ENCODE peak calls at places on chromosomes 3 and 15, in eight cellular contexts. One of them, this sample, is unnamed.

GRCh38 chr15:52466134-52466701 is 62.5 kb downstream of the MYO5A start:
- DNase-seq in endothelial cell of umbilical vein: no peak
- DNase-seq in body of pancreas: peak
- DNase-seq in K562: no peak
- DNase-seq in esophagus muscularis mucosa: no peak
- DNase-seq in breast epithelium: no peak
- DNase-seq in right lobe of liver: peak
- DNase-seq in A549: no peak
- DNase-seq in this sample: peak

GRCh38 chr3:87398226-87398774 is 121.9 kb upstream of the POU1F1 start:
- DNase-seq in body of pancreas: no peak
- DNase-seq in K562: no peak
- DNase-seq in esophagus muscularis mucosa: no peak
- DNase-seq in right lobe of liver: no peak
- DNase-seq in endothelial cell of umbilical vein: peak
- DNase-seq in A549: no peak
- DNase-seq in breast epithelium: no peak
- DNase-seq in this sample: no peak

GRCh38 chr15:97759363-97759762 is 201.1 kb upstream of the ARRDC4 start:
- DNase-seq in K562: no peak
- DNase-seq in endothelial cell of umbilical vein: peak
- DNase-seq in A549: no peak
- DNase-seq in right lobe of liver: no peak
- DNase-seq in breast epithelium: no peak
- DNase-seq in esophagus muscularis mucosa: no peak
- DNase-seq in body of pancreas: no peak
- DNase-seq in this sample: peak

GRCh38 chr3:41601404-41601987 is 360.4 kb downstream of the ULK4 start:
- DNase-seq in esophagus muscularis mucosa: no peak
- DNase-seq in endothelial cell of umbilical vein: no peak
- DNase-seq in breast epithelium: no peak
- DNase-seq in right lobe of liver: no peak
- DNase-seq in A549: no peak
- DNase-seq in K562: no peak
- DNase-seq in body of pancreas: no peak
- DNase-seq in this sample: no peak

GRCh38 chr15:101808201-101808600 is 3.8 kb upstream of the OR4F15 start:
- DNase-seq in K562: no peak
- DNase-seq in right lobe of liver: no peak
- DNase-seq in esophagus muscularis mucosa: no peak
- DNase-seq in breast epithelium: no peak
- DNase-seq in A549: no peak
- DNase-seq in body of pancreas: no peak
- DNase-seq in endothelial cell of umbilical vein: no peak
- DNase-seq in this sample: no peak

GRCh38 chr3:188126271-188126670 is 27.7 kb upstream of the LPP start:
- DNase-seq in body of pancreas: no peak
- DNase-seq in endothelial cell of umbilical vein: no peak
- DNase-seq in K562: no peak
- DNase-seq in A549: no peak
- DNase-seq in esophagus muscularis mucosa: no peak
- DNase-seq in right lobe of liver: no peak
- DNase-seq in breast epithelium: no peak
- DNase-seq in this sample: no peak

GRCh38 chr3:130850846-130851245 is 43.0 kb upstream of the ATP2C1 start:
- DNase-seq in body of pancreas: no peak
- DNase-seq in endothelial cell of umbilical vein: no peak
- DNase-seq in K562: no peak
- DNase-seq in breast epithelium: no peak
- DNase-seq in A549: no peak
- DNase-seq in esophagus muscularis mucosa: no peak
- DNase-seq in right lobe of liver: no peak
- DNase-seq in this sample: peak

GRCh38 chr3:14152963-14153355 is 25.4 kb downstream of the XPC start:
- DNase-seq in esophagus muscularis mucosa: peak
- DNase-seq in right lobe of liver: no peak
- DNase-seq in breast epithelium: no peak
- DNase-seq in A549: no peak
- DNase-seq in K562: no peak
- DNase-seq in endothelial cell of umbilical vein: no peak
- DNase-seq in body of pancreas: no peak
- DNase-seq in this sample: no peak

GRCh38 chr15:85579011-85579701 is 198.8 kb downstream of the AKAP13 start:
- DNase-seq in body of pancreas: peak
- DNase-seq in endothelial cell of umbilical vein: peak
- DNase-seq in K562: no peak
- DNase-seq in breast epithelium: no peak
- DNase-seq in right lobe of liver: no peak
- DNase-seq in A549: no peak
- DNase-seq in esophagus muscularis mucosa: no peak
- DNase-seq in this sample: no peak

GRCh38 chr3:101249512-101249911 is 70.9 kb downstream of the IMPG2 start:
- DNase-seq in body of pancreas: no peak
- DNase-seq in esophagus muscularis mucosa: no peak
- DNase-seq in K562: no peak
- DNase-seq in right lobe of liver: no peak
- DNase-seq in endothelial cell of umbilical vein: no peak
- DNase-seq in breast epithelium: no peak
- DNase-seq in A549: no peak
- DNase-seq in this sample: no peak

GRCh38 chr3:193917096-193917495 is 218.9 kb upstream of the HES1 start:
- DNase-seq in body of pancreas: no peak
- DNase-seq in esophagus muscularis mucosa: no peak
- DNase-seq in endothelial cell of umbilical vein: no peak
- DNase-seq in right lobe of liver: no peak
- DNase-seq in breast epithelium: no peak
- DNase-seq in K562: no peak
- DNase-seq in A549: no peak
- DNase-seq in this sample: no peak

GRCh38 chr3:42406727-42407450 is 3.5 kb downstream of the LYZL4 start:
- DNase-seq in endothelial cell of umbilical vein: no peak
- DNase-seq in body of pancreas: no peak
- DNase-seq in esophagus muscularis mucosa: no peak
- DNase-seq in A549: no peak
- DNase-seq in K562: no peak
- DNase-seq in breast epithelium: no peak
- DNase-seq in right lobe of liver: no peak
- DNase-seq in this sample: no peak

DNA sequence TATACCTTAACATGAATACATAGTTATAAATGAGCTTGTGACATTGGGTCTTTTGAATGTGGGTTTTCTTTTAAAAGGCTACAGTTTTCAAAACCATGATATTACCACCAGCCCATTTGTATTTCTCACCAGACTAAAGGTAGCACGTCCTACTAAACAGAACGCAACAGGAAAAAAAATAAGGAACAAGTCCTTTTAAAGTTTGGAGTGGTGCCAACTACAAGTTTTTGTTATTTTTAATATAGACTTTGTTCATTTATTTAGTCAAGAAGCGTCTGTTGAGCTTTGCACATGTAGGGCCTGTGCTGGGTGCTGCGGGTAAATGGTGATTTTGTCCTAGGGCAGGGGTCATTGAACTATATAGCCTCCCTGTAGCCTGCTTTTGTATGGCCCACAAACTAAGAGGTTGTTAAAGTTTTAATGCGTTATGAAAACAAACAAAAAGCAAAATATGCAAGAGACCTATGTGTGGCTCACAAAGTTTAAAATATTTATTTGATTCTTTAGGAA is 164.4 kb downstream of the GHSR start:
- DNase-seq in K562: no peak
- DNase-seq in endothelial cell of umbilical vein: no peak
- DNase-seq in body of pancreas: no peak
- DNase-seq in esophagus muscularis mucosa: no peak
- DNase-seq in right lobe of liver: no peak
- DNase-seq in breast epithelium: no peak
- DNase-seq in A549: no peak
- DNase-seq in this sample: no peak
- TF ChIP-seq POLR2A in K562: no peak
- TF ChIP-seq POLR2A in endothelial cell of umbilical vein: no peak
- TF ChIP-seq POLR2A in body of pancreas: no peak
- TF ChIP-seq POLR2A in esophagus muscularis mucosa: no peak
- TF ChIP-seq POLR2A in right lobe of liver: no peak
- TF ChIP-seq POLR2A in breast epithelium: no peak
- TF ChIP-seq POLR2A in A549: no peak
- TF ChIP-seq POLR2A in this sample: no peak

GRCh38 chr15:90189781-90190467 is 11.2 kb upstream of the SEMA4B start:
- DNase-seq in right lobe of liver: no peak
- DNase-seq in K562: peak
- DNase-seq in esophagus muscularis mucosa: no peak
- DNase-seq in breast epithelium: no peak
- DNase-seq in A549: no peak
- DNase-seq in body of pancreas: no peak
- DNase-seq in endothelial cell of umbilical vein: no peak
- DNase-seq in this sample: no peak
- TF ChIP-seq POLR2A in right lobe of liver: no peak
- TF ChIP-seq POLR2A in K562: no peak
- TF ChIP-seq POLR2A in esophagus muscularis mucosa: no peak
- TF ChIP-seq POLR2A in breast epithelium: no peak
- TF ChIP-seq POLR2A in A549: no peak
- TF ChIP-seq POLR2A in body of pancreas: no peak
- TF ChIP-seq POLR2A in endothelial cell of umbilical vein: no peak
- TF ChIP-seq POLR2A in this sample: no peak

GRCh38 chr3:8737823-8738222 is 4.2 kb downstream of the CAV3 start:
- DNase-seq in endothelial cell of umbilical vein: no peak
- DNase-seq in right lobe of liver: no peak
- DNase-seq in body of pancreas: no peak
- DNase-seq in breast epithelium: no peak
- DNase-seq in K562: no peak
- DNase-seq in A549: no peak
- DNase-seq in esophagus muscularis mucosa: no peak
- DNase-seq in this sample: no peak

GRCh38 chr3:8737301-8737700 is 3.7 kb downstream of the CAV3 start:
- DNase-seq in endothelial cell of umbilical vein: no peak
- DNase-seq in A549: no peak
- DNase-seq in body of pancreas: no peak
- DNase-seq in esophagus muscularis mucosa: no peak
- DNase-seq in right lobe of liver: no peak
- DNase-seq in breast epithelium: no peak
- DNase-seq in K562: no peak
- DNase-seq in this sample: no peak

GRCh38 chr3:8736436-8736835 is 2.8 kb downstream of the CAV3 start:
- DNase-seq in A549: no peak
- DNase-seq in K562: no peak
- DNase-seq in endothelial cell of umbilical vein: no peak
- DNase-seq in esophagus muscularis mucosa: no peak
- DNase-seq in body of pancreas: no peak
- DNase-seq in breast epithelium: no peak
- DNase-seq in right lobe of liver: no peak
- DNase-seq in this sample: no peak

GRCh38 chr3:8739757-8740508 is 6.3 kb downstream of the CAV3 start:
- DNase-seq in endothelial cell of umbilical vein: no peak
- DNase-seq in esophagus muscularis mucosa: no peak
- DNase-seq in A549: peak
- DNase-seq in K562: no peak
- DNase-seq in body of pancreas: no peak
- DNase-seq in breast epithelium: peak
- DNase-seq in right lobe of liver: no peak
- DNase-seq in this sample: peak

GRCh38 chr3:8738639-8739038 is 5.0 kb downstream of the CAV3 start:
- DNase-seq in endothelial cell of umbilical vein: no peak
- DNase-seq in K562: no peak
- DNase-seq in A549: no peak
- DNase-seq in right lobe of liver: no peak
- DNase-seq in breast epithelium: no peak
- DNase-seq in body of pancreas: no peak
- DNase-seq in esophagus muscularis mucosa: no peak
- DNase-seq in this sample: no peak
- TF ChIP-seq POLR2A in endothelial cell of umbilical vein: no peak
- TF ChIP-seq POLR2A in K562: no peak
- TF ChIP-seq POLR2A in A549: no peak
- TF ChIP-seq POLR2A in right lobe of liver: no peak
- TF ChIP-seq POLR2A in breast epithelium: no peak
- TF ChIP-seq POLR2A in body of pancreas: no peak
- TF ChIP-seq POLR2A in esophagus muscularis mucosa: no peak
- TF ChIP-seq POLR2A in this sample: no peak

GRCh38 chr3:50237754-50238548 is 1.9 kb downstream of the GNAI2 start:
- DNase-seq in A549: no peak
- DNase-seq in body of pancreas: peak
- DNase-seq in esophagus muscularis mucosa: peak
- DNase-seq in breast epithelium: peak
- DNase-seq in endothelial cell of umbilical vein: peak
- DNase-seq in K562: no peak
- DNase-seq in right lobe of liver: peak
- DNase-seq in this sample: peak
- TF ChIP-seq POLR2A in A549: no peak
- TF ChIP-seq POLR2A in body of pancreas: peak
- TF ChIP-seq POLR2A in esophagus muscularis mucosa: peak
- TF ChIP-seq POLR2A in breast epithelium: peak
- TF ChIP-seq POLR2A in endothelial cell of umbilical vein: peak
- TF ChIP-seq POLR2A in K562: no peak
- TF ChIP-seq POLR2A in right lobe of liver: peak
- TF ChIP-seq POLR2A in this sample: peak

DNA sequence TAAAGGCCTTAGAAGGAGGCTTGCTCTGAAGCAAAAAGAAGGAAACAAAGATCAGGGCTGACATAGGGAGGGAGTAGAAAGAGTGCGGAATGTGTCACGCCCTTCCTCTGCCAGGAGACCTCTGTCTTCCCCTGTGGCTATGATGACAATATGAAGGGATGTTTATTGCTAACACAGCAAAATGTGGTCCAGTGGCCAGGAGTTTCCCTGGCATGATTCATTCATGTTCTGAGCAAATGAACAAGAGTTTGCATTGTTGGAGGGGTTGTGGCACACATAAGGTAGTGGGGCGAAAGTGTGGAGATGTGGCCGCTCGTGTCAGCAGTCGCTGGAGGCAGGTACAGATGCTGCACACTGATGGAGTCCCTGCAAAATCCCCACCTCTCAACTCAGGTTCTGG is 169.4 kb downstream of the SHQ1 start:
- DNase-seq in esophagus muscularis mucosa: no peak
- DNase-seq in right lobe of liver: no peak
- DNase-seq in body of pancreas: no peak
- DNase-seq in breast epithelium: peak
- DNase-seq in A549: no peak
- DNase-seq in endothelial cell of umbilical vein: no peak
- DNase-seq in K562: no peak
- DNase-seq in this sample: no peak
- TF ChIP-seq POLR2A in esophagus muscularis mucosa: no peak
- TF ChIP-seq POLR2A in right lobe of liver: no peak
- TF ChIP-seq POLR2A in body of pancreas: no peak
- TF ChIP-seq POLR2A in breast epithelium: no peak
- TF ChIP-seq POLR2A in A549: no peak
- TF ChIP-seq POLR2A in endothelial cell of umbilical vein: no peak
- TF ChIP-seq POLR2A in K562: no peak
- TF ChIP-seq POLR2A in this sample: no peak

DNA sequence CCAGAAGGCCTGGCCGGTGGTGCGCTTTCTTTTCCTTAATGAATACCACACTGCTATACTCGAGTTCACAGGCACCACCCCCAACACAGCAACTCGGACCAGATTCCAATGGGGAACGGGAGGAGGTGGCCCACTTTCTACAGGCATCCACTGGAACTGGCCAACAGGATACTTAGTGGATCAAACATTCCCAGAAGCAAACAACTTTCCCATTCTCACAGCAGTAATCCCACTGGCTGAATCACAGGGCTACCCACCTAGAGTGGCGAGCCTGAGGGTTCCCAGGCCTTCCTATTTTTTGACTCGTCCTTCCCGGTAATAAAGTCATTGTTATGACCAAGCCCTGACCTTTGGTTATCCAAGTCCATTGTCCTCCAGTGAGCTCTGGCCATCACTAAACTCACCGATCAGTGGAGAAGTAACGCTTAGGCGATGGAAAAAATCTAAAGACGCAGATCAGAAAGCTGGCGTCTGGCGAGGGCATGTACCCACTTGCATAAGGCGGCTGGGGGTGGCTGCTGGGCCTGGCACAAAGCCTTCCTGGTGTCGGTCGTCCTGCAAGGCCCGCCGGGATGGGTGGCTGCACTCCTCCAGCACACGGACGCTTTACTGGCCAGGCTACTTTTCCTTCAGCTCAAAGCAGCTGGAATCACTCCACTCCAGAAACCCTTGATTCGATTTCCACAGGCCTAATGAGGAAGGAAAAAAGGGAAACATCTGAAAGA is 1.2 kb downstream of the EOGT start:
- DNase-seq in breast epithelium: peak
- DNase-seq in body of pancreas: peak
- DNase-seq in right lobe of liver: peak
- DNase-seq in esophagus muscularis mucosa: no peak
- DNase-seq in K562: no peak
- DNase-seq in A549: no peak
- DNase-seq in endothelial cell of umbilical vein: peak
- DNase-seq in this sample: no peak
- TF ChIP-seq POLR2A in breast epithelium: no peak
- TF ChIP-seq POLR2A in body of pancreas: peak
- TF ChIP-seq POLR2A in right lobe of liver: no peak
- TF ChIP-seq POLR2A in esophagus muscularis mucosa: no peak
- TF ChIP-seq POLR2A in K562: no peak
- TF ChIP-seq POLR2A in A549: no peak
- TF ChIP-seq POLR2A in endothelial cell of umbilical vein: no peak
- TF ChIP-seq POLR2A in this sample: no peak

This sample was measured in NB4.